ENCODE peak calls at places on chromosome 22, in five cellular contexts. C is pancreas, B is cardiac fibroblast, J is choroid plexus epithelial cell, M is astrocyte of the spinal cord. L is an unnamed sample.

GRCh38 chr22:21951931-21952465 is 650 bp downstream of the PPM1F start:
- DNase-seq in C (peak), B (peak), J (peak), M (peak), L (peak)

GRCh38 chr22:39731881-39732555 is 161.5 kb downstream of the CACNA1I start:
- DNase-seq in C (no peak), B (no peak), J (no peak), M (no peak), L (no peak)

GRCh38 chr22:41846268-41847002 is 13.5 kb downstream of the SREBF2 start:
- DNase-seq in C (no peak), B (no peak), J (no peak), M (no peak), L (no peak)

GRCh38 chr22:22703715-22704114 is 59.3 kb downstream of the GGTLC2 start:
- DNase-seq in C (no peak), B (peak), J (peak), M (peak), L (no peak)

GRCh38 chr22:20604776-20605221 is 97.4 kb downstream of the MED15 start:
- DNase-seq in C (no peak), B (no peak), J (no peak), M (no peak), L (no peak)

GRCh38 chr22:21917206-21917958 is 35.3 kb downstream of the PPM1F start:
- DNase-seq in C (peak), B (no peak), J (peak), M (peak), L (no peak)

GRCh38 chr22:21947040-21948014 is 5.3 kb downstream of the PPM1F start:
- DNase-seq in C (no peak), B (peak), J (peak), M (peak), L (no peak)

GRCh38 chr22:44735518-44736428 is 16.6 kb upstream of the ARHGAP8 start:
- DNase-seq in C (peak), B (peak), J (peak), M (peak), L (peak)

GRCh38 chr22:22408731-22409696 is 99.5 kb downstream of the ZNF280B start:
- DNase-seq in C (no peak), B (peak), J (peak), M (no peak), L (peak)

GRCh38 chr22:39318507-39319283 is 728 bp downstream of the RPL3 start:
- DNase-seq in C (no peak), B (no peak), J (peak), M (no peak), L (no peak)

GRCh38 chr22:49948116-49948515 is 12.5 kb upstream of the PIM3 start:
- DNase-seq in C (no peak), B (no peak), J (no peak), M (no peak), L (no peak)
- H3K4me3 ChIP-seq in C (peak), B (no peak), J (no peak), M (no peak), L (no peak)

DNA sequence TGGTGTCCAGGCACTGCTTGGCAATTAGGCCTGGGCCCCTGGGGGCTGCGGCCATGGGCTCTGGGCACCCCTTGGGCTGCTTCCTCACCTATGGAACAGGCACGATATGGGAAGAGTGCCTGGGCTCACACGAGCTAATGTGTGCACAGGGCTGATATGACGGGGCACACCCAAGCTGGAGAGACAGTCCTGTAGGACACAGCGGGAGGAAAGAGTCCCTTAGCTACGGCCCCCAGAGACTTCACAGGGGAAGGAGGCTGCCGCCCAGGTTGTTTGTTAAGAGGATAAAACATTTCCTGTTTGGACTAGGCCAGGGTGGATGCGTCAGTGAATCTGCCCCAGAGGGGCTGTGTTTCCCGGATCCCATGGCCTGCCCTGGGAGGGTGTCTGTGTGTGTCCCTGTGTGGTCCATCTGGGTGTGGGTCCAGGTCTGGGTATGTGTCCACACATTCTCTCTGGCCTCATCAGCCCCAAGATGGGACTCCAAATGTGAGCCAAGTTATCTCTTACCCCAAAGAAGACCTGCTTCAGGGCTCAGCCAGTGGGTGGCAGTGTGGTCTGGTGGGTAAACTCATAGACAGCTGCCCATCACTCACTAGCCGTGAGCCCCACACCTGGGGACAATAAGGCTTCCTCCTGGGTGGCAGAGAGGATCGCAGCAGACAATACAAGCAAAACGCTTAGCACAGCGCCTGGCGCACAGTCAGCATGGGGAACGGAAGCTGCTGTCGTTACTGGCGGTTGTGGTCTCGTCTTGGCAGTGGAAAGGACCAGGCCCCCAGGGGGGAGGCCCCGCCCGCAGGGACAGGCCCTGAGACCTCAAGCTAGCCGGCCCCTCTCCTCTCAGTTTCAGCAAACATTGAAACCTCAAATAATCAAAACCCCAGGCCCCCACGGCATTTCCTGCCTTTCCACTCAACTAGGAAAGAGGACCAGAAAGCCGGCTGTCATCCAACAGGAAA is 3.2 kb upstream of the EMID1 start:
- DNase-seq in C (no peak), B (peak), J (peak), M (peak), L (peak)
- H3K4me3 ChIP-seq in C (no peak), B (no peak), J (no peak), M (no peak), L (peak)

DNA sequence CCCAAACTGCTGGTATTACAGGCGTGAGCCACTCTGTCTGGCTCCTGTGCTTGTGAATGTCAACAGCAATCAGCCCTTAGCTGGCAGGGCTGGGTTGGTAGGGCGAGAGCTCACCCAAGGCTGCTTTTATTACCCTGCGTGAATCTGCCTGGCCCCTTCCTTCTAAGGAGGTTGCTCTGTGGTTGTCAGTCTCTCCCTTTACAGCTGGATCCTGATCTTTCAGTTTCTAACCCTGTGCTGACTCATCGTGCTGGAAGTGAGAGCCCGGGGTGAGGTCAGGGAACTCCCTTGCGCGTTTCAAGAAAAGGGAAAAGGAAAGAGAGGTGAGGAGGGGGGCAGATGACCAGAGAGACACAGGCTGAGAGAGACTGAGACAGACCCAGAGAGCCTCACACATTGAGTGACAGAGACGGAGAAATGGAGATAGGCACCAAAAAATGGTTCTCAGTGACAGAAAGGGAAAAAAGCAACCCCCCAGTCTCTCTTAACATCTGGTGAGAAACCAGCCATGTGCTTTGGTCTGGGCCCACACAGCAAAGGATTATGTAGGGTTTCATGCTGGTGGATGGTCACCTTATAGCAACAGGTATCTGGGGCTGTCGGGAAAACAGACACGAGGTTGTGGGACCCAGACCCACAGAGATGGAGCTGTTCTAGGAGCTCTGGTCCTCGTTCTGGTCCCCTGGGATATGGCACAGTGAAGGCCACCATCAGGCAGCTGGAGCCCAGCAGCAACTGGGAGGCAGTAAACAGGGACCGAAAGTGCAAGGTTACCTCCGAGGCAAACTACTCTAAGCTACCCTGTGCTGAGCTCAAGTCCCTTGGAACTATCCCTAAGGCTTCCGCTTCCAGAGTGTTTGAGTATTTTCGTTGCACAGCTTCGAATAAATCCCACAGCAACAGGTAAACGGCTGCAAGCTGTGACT is 2.5 kb downstream of the TCN2 start:
- DNase-seq in C (peak), B (peak), J (peak), M (peak), L (peak)
- H3K4me3 ChIP-seq in C (no peak), B (no peak), J (no peak), M (no peak), L (no peak)

GRCh38 chr22:25447689-25448434 is 116.6 kb upstream of the GRK3 start:
- DNase-seq in C (peak), B (peak), J (peak), M (peak), L (peak)

GRCh38 chr22:25451480-25452114 is 112.9 kb upstream of the GRK3 start:
- DNase-seq in C (no peak), B (peak), J (peak), M (no peak), L (no peak)

GRCh38 chr22:25448435-25449051 is 115.9 kb upstream of the GRK3 start:
- DNase-seq in C (no peak), B (peak), J (peak), M (peak), L (peak)

GRCh38 chr22:25449781-25450317 is 114.6 kb upstream of the GRK3 start:
- DNase-seq in C (no peak), B (peak), J (no peak), M (no peak), L (no peak)

GRCh38 chr22:25447067-25447688 is 117.3 kb upstream of the GRK3 start:
- DNase-seq in C (no peak), B (no peak), J (no peak), M (no peak), L (peak)
- H3K4me3 ChIP-seq in C (no peak), B (no peak), J (no peak), M (no peak), L (peak)

L was measured in GM12865.